ENCODE peak calls at places on chromosomes 7 and 10, in five cellular contexts. One of them, this sample, is unnamed.

GRCh38 chr10:105413997-105414396 is 772.9 kb downstream of the SORCS3 start:
- DNase-seq in A549: no peak
- DNase-seq in mammary epithelial cell: no peak
- DNase-seq in CD4-positive, alpha-beta memory T cell: no peak
- DNase-seq in GM23248: no peak
- DNase-seq in this sample: no peak

GRCh38 chr7:117673839-117674238 is 194.0 kb downstream of the CFTR start:
- DNase-seq in A549: peak
- DNase-seq in mammary epithelial cell: peak
- DNase-seq in CD4-positive, alpha-beta memory T cell: no peak
- DNase-seq in GM23248: peak
- DNase-seq in this sample: peak

GRCh38 chr7:44222074-44222473 is 21.3 kb downstream of the YKT6 start:
- DNase-seq in A549: no peak
- DNase-seq in mammary epithelial cell: no peak
- DNase-seq in CD4-positive, alpha-beta memory T cell: no peak
- DNase-seq in GM23248: no peak
- DNase-seq in this sample: no peak

GRCh38 chr10:47013469-47014169 is 102.4 kb downstream of the PTPN20 start:
- DNase-seq in A549: no peak
- DNase-seq in mammary epithelial cell: no peak
- DNase-seq in CD4-positive, alpha-beta memory T cell: no peak
- DNase-seq in GM23248: peak
- DNase-seq in this sample: no peak

GRCh38 chr10:35386594-35387174 is 50.4 kb downstream of the CCNY start:
- DNase-seq in A549: no peak
- DNase-seq in mammary epithelial cell: no peak
- DNase-seq in CD4-positive, alpha-beta memory T cell: no peak
- DNase-seq in GM23248: no peak
- DNase-seq in this sample: peak

GRCh38 chr7:39527296-39527695 is 38.9 kb upstream of the YAE1 start:
- DNase-seq in A549: no peak
- DNase-seq in mammary epithelial cell: no peak
- DNase-seq in CD4-positive, alpha-beta memory T cell: no peak
- DNase-seq in GM23248: peak
- DNase-seq in this sample: no peak

GRCh38 chr7:115782716-115783460 is 247.7 kb downstream of the TFEC start:
- DNase-seq in A549: no peak
- DNase-seq in mammary epithelial cell: no peak
- DNase-seq in CD4-positive, alpha-beta memory T cell: no peak
- DNase-seq in GM23248: peak
- DNase-seq in this sample: no peak

GRCh38 chr10:79156334-79157274 is 87.8 kb downstream of the ZMIZ1 start:
- DNase-seq in A549: no peak
- DNase-seq in mammary epithelial cell: no peak
- DNase-seq in CD4-positive, alpha-beta memory T cell: no peak
- DNase-seq in GM23248: no peak
- DNase-seq in this sample: no peak

GRCh38 chr7:13879994-13880686 is 109.3 kb downstream of the ETV1 start:
- DNase-seq in A549: no peak
- DNase-seq in mammary epithelial cell: peak
- DNase-seq in CD4-positive, alpha-beta memory T cell: no peak
- DNase-seq in GM23248: peak
- DNase-seq in this sample: peak

GRCh38 chr7:116161733-116162132 is 48.6 kb upstream of the TES start:
- DNase-seq in A549: no peak
- DNase-seq in mammary epithelial cell: no peak
- DNase-seq in CD4-positive, alpha-beta memory T cell: no peak
- DNase-seq in GM23248: no peak
- DNase-seq in this sample: no peak

GRCh38 chr10:71970869-71971268 is 6.7 kb downstream of the CHST3 start:
- DNase-seq in A549: no peak
- DNase-seq in mammary epithelial cell: peak
- DNase-seq in CD4-positive, alpha-beta memory T cell: no peak
- DNase-seq in GM23248: peak
- DNase-seq in this sample: no peak

GRCh38 chr7:74183653-74184450 is 9.7 kb downstream of the EIF4H start:
- DNase-seq in A549: peak
- DNase-seq in mammary epithelial cell: no peak
- DNase-seq in CD4-positive, alpha-beta memory T cell: no peak
- DNase-seq in GM23248: peak
- DNase-seq in this sample: no peak

GRCh38 chr10:121127151-121127906 is 276.2 kb downstream of the WDR11 start:
- DNase-seq in A549: no peak
- DNase-seq in mammary epithelial cell: no peak
- DNase-seq in CD4-positive, alpha-beta memory T cell: no peak
- DNase-seq in GM23248: no peak
- DNase-seq in this sample: no peak

GRCh38 chr7:36215017-36215621 is 62.1 kb downstream of the EEPD1 start:
- DNase-seq in A549: no peak
- DNase-seq in mammary epithelial cell: no peak
- DNase-seq in CD4-positive, alpha-beta memory T cell: no peak
- DNase-seq in GM23248: no peak
- DNase-seq in this sample: no peak

GRCh38 chr10:70293169-70293813 is 9.5 kb upstream of the NPFFR1 start:
- DNase-seq in A549: no peak
- DNase-seq in mammary epithelial cell: no peak
- DNase-seq in CD4-positive, alpha-beta memory T cell: no peak
- DNase-seq in GM23248: no peak
- DNase-seq in this sample: no peak

GRCh38 chr7:103446046-103446520 is at the start of gene SLC26A5:
- DNase-seq in A549: no peak
- DNase-seq in mammary epithelial cell: peak
- DNase-seq in CD4-positive, alpha-beta memory T cell: no peak
- DNase-seq in GM23248: peak
- DNase-seq in this sample: no peak

DNA sequence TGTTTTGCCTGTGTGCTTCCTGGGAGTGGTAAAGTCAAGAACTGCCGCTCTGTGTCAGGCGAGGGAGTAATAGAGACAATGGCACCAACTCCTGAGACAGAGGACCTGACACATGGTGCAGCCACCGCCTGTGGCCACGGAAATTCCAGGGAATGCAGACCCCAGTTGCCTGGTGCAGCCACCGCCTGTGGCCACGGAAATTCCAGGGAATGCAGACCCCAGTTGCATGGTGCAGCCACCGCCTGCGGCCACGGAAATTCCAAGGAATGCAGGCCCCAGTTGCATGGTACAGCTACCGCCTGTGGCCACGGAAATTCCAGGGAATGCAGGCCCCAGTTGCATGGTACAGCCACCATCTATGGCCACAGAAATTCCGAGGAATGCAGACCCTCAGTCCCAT is 8.7 kb downstream of the DIP2C start:
- DNase-seq in A549: no peak
- DNase-seq in mammary epithelial cell: no peak
- DNase-seq in CD4-positive, alpha-beta memory T cell: no peak
- DNase-seq in GM23248: no peak
- DNase-seq in this sample: no peak
- H3K27ac ChIP-seq in A549: no peak
- H3K27ac ChIP-seq in mammary epithelial cell: no peak
- H3K27ac ChIP-seq in CD4-positive, alpha-beta memory T cell: no peak
- H3K27ac ChIP-seq in GM23248: no peak
- H3K27ac ChIP-seq in this sample: no peak

DNA sequence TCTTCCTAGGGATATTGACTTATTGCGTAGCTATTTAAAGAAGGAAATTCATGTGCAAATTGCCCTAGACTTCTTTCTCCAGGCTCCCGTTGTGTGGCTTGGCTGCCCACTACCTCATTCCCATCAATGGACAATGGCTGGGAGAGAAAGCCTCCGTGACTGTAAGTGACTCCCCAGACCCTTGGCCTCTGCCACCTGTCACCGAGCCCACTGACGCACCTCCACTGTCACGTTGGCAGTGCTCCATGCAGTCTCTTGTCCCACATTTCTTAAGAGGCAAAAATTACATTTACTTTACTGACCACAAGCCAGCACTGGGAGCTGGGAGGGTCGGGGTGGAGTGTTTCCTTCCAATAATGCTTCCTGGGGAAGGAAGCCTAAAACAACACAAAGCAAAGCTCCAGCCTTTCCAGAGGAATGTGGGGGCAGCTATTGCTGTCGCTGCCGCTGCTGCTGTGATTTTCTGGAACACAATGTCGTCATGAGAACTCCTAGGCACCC is 89.7 kb upstream of the STEAP1B start:
- DNase-seq in A549: no peak
- DNase-seq in mammary epithelial cell: no peak
- DNase-seq in CD4-positive, alpha-beta memory T cell: no peak
- DNase-seq in GM23248: no peak
- DNase-seq in this sample: peak
- H3K27ac ChIP-seq in A549: no peak
- H3K27ac ChIP-seq in mammary epithelial cell: no peak
- H3K27ac ChIP-seq in CD4-positive, alpha-beta memory T cell: no peak
- H3K27ac ChIP-seq in GM23248: no peak
- H3K27ac ChIP-seq in this sample: peak

GRCh38 chr10:124670849-124671248 is 73.3 kb downstream of the FAM53B start:
- DNase-seq in A549: no peak
- DNase-seq in mammary epithelial cell: no peak
- DNase-seq in CD4-positive, alpha-beta memory T cell: no peak
- DNase-seq in GM23248: no peak
- DNase-seq in this sample: no peak
- H3K27ac ChIP-seq in A549: no peak
- H3K27ac ChIP-seq in mammary epithelial cell: no peak
- H3K27ac ChIP-seq in CD4-positive, alpha-beta memory T cell: peak
- H3K27ac ChIP-seq in GM23248: no peak
- H3K27ac ChIP-seq in this sample: no peak

GRCh38 chr10:75013007-75013406 is 98.4 kb upstream of the SAMD8 start:
- DNase-seq in A549: no peak
- DNase-seq in mammary epithelial cell: no peak
- DNase-seq in CD4-positive, alpha-beta memory T cell: no peak
- DNase-seq in GM23248: no peak
- DNase-seq in this sample: no peak

GRCh38 chr10:75014516-75015230 is 96.8 kb upstream of the SAMD8 start:
- DNase-seq in A549: no peak
- DNase-seq in mammary epithelial cell: no peak
- DNase-seq in CD4-positive, alpha-beta memory T cell: peak
- DNase-seq in GM23248: no peak
- DNase-seq in this sample: no peak

GRCh38 chr10:75016290-75016689 is 95.2 kb upstream of the SAMD8 start:
- DNase-seq in A549: no peak
- DNase-seq in mammary epithelial cell: no peak
- DNase-seq in CD4-positive, alpha-beta memory T cell: no peak
- DNase-seq in GM23248: no peak
- DNase-seq in this sample: no peak

GRCh38 chr10:75013522-75013921 is 97.9 kb upstream of the SAMD8 start:
- DNase-seq in A549: no peak
- DNase-seq in mammary epithelial cell: no peak
- DNase-seq in CD4-positive, alpha-beta memory T cell: no peak
- DNase-seq in GM23248: no peak
- DNase-seq in this sample: no peak

DNA sequence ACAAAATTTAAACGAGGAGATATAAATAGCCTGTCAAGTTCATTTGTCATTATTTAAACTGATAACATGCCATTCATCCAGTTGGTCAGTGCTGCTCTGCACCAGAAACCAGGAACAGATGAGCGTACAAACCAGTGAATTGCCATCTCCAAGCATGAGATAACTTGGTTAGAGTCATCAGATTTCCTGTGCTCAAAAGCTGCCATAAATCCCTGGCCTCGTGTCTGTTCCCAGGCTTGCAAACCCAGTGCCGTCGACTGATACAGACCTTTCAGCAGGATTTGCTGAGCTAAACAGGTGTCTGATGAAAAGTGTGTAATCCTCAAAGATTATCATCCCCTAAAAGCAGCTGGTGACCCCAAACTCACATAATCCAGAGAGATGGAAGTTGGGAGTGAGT is 96.0 kb upstream of the SAMD8 start:
- DNase-seq in A549: no peak
- DNase-seq in mammary epithelial cell: no peak
- DNase-seq in CD4-positive, alpha-beta memory T cell: no peak
- DNase-seq in GM23248: peak
- DNase-seq in this sample: no peak
- H3K27ac ChIP-seq in A549: no peak
- H3K27ac ChIP-seq in mammary epithelial cell: no peak
- H3K27ac ChIP-seq in CD4-positive, alpha-beta memory T cell: no peak
- H3K27ac ChIP-seq in GM23248: no peak
- H3K27ac ChIP-seq in this sample: no peak

GRCh38 chr7:122136639-122137253 is 7.3 kb downstream of the AASS start:
- DNase-seq in A549: no peak
- DNase-seq in mammary epithelial cell: peak
- DNase-seq in CD4-positive, alpha-beta memory T cell: no peak
- DNase-seq in GM23248: peak
- DNase-seq in this sample: no peak

GRCh38 chr7:122136033-122136432 is 8.0 kb downstream of the AASS start:
- DNase-seq in A549: no peak
- DNase-seq in mammary epithelial cell: no peak
- DNase-seq in CD4-positive, alpha-beta memory T cell: no peak
- DNase-seq in GM23248: peak
- DNase-seq in this sample: no peak

GRCh38 chr7:122133477-122133876 is 10.6 kb downstream of the AASS start:
- DNase-seq in A549: no peak
- DNase-seq in mammary epithelial cell: no peak
- DNase-seq in CD4-positive, alpha-beta memory T cell: no peak
- DNase-seq in GM23248: no peak
- DNase-seq in this sample: no peak

GRCh38 chr7:122135275-122135674 is 8.8 kb downstream of the AASS start:
- DNase-seq in A549: no peak
- DNase-seq in mammary epithelial cell: peak
- DNase-seq in CD4-positive, alpha-beta memory T cell: no peak
- DNase-seq in GM23248: no peak
- DNase-seq in this sample: no peak

DNA sequence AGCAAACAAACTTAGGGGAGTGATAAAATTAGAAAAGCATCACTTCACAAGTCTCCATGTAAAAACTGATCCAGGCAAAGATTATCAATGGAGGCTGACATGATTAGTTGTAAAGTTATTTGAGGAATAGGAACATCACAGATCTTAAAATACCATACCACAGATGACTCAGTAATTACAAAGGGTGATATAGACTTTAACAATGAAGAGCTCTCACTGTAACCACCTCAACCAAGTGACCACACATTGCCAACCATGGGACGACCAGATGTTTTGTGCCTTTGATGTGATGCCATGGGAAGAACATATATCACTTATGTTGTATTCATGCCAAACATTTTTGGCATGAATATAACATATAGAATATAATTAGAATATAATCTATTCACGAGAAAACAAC is 11.7 kb downstream of the AASS start:
- DNase-seq in A549: no peak
- DNase-seq in mammary epithelial cell: peak
- DNase-seq in CD4-positive, alpha-beta memory T cell: no peak
- DNase-seq in GM23248: peak
- DNase-seq in this sample: peak
- H3K27ac ChIP-seq in A549: no peak
- H3K27ac ChIP-seq in mammary epithelial cell: no peak
- H3K27ac ChIP-seq in CD4-positive, alpha-beta memory T cell: no peak
- H3K27ac ChIP-seq in GM23248: peak
- H3K27ac ChIP-seq in this sample: no peak

DNA sequence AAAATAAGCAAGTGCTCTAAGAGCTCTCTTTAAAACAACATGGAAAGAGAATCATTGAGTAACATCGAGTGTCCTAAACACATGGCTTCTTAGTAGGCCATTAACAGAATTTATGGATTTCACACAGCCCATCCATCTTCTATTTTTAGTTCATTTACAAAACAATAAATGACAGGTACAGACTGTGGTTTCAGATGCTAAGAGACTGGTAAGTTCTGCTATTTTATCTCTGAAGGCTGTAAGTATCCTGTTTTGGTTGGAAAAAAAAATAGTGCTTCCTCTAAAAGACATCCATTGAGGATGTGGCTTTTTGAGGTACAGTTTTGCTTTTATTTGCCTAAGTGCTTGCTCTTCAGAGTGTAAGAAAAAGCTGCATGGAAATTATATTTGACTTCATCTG is 27.4 kb upstream of the GNAI1 start:
- DNase-seq in A549: no peak
- DNase-seq in mammary epithelial cell: no peak
- DNase-seq in CD4-positive, alpha-beta memory T cell: no peak
- DNase-seq in GM23248: no peak
- DNase-seq in this sample: no peak
- H3K27ac ChIP-seq in A549: no peak
- H3K27ac ChIP-seq in mammary epithelial cell: no peak
- H3K27ac ChIP-seq in CD4-positive, alpha-beta memory T cell: no peak
- H3K27ac ChIP-seq in GM23248: no peak
- H3K27ac ChIP-seq in this sample: no peak

GRCh38 chr10:117348236-117348635 is 27.0 kb downstream of the PDZD8 start:
- DNase-seq in A549: no peak
- DNase-seq in mammary epithelial cell: no peak
- DNase-seq in CD4-positive, alpha-beta memory T cell: no peak
- DNase-seq in GM23248: no peak
- DNase-seq in this sample: no peak
- H3K27ac ChIP-seq in A549: peak
- H3K27ac ChIP-seq in mammary epithelial cell: no peak
- H3K27ac ChIP-seq in CD4-positive, alpha-beta memory T cell: no peak
- H3K27ac ChIP-seq in GM23248: no peak
- H3K27ac ChIP-seq in this sample: no peak

This sample was measured in brain microvascular endothelial cell.